ENCODE peak calls at places on chromosomes 4 and X, in nine cellular contexts. V, S, M, W, O, E, Y, F and T are unnamed samples.

GRCh38 chr4:15106417-15106816 is 104.1 kb downstream of the CPEB2 start:
- DNase-seq in V (no peak), S (no peak), M (no peak), W (no peak), O (no peak), E (no peak), Y (no peak), F (no peak), T (no peak)

GRCh38 chrX:150683536-150684146 is 9.6 kb upstream of the MTMR1 start:
- DNase-seq in V (peak), S (peak), M (no peak), W (no peak), O (no peak), E (no peak), Y (peak), F (no peak), T (no peak)

GRCh38 chr4:94714761-94715160 is 43.0 kb upstream of the BMPR1B start:
- DNase-seq in V (peak), S (no peak), M (peak), W (no peak), O (no peak), E (no peak), Y (no peak), F (no peak), T (no peak)

GRCh38 chr4:149784018-149784417 is 31.6 kb downstream of the IQCM start:
- DNase-seq in V (peak), S (peak), M (no peak), W (no peak), O (no peak), E (no peak), Y (no peak), F (no peak), T (no peak)

GRCh38 chr4:110361921-110362320 is 114.0 kb upstream of the ENPEP start:
- DNase-seq in V (peak), S (peak), M (no peak), W (no peak), O (no peak), E (no peak), Y (peak), F (no peak), T (no peak)

GRCh38 chr4:76199664-76200211 is 13.9 kb downstream of the SCARB2 start:
- DNase-seq in V (peak), S (no peak), M (no peak), W (no peak), O (no peak), E (no peak), Y (peak), F (no peak), T (no peak)

GRCh38 chr4:61211781-61212180 is 11.7 kb downstream of the ADGRL3 start:
- DNase-seq in V (no peak), S (no peak), M (no peak), W (no peak), O (no peak), E (no peak), Y (no peak), F (no peak), T (no peak)

GRCh38 chr4:179804440-179804839 is 2362.2 kb upstream of the AGA start:
- DNase-seq in V (peak), S (no peak), M (no peak), W (peak), O (no peak), E (no peak), Y (no peak), F (no peak), T (no peak)

GRCh38 chrX:150146271-150146888 is 208.1 kb upstream of the EOLA2 start:
- DNase-seq in V (no peak), S (peak), M (no peak), W (no peak), O (no peak), E (no peak), Y (no peak), F (no peak), T (no peak)

GRCh38 chr4:140856692-140857091 is 100.5 kb upstream of the TBC1D9 start:
- DNase-seq in V (peak), S (peak), M (peak), W (no peak), O (no peak), E (no peak), Y (no peak), F (no peak), T (no peak)

GRCh38 chrX:14697453-14697852 is 168.1 kb downstream of the GLRA2 start:
- DNase-seq in V (no peak), S (peak), M (no peak), W (no peak), O (no peak), E (peak), Y (no peak), F (no peak), T (no peak)

GRCh38 chr4:139963708-139964107 is 190.3 kb downstream of the MAML3 start:
- DNase-seq in V (no peak), S (no peak), M (no peak), W (no peak), O (no peak), E (no peak), Y (no peak), F (no peak), T (no peak)

GRCh38 chrX:71930298-71930697 is 19.7 kb downstream of the NHSL2 start:
- DNase-seq in V (no peak), S (no peak), M (no peak), W (no peak), O (no peak), E (no peak), Y (no peak), F (no peak), T (no peak)

GRCh38 chr4:53558981-53559620 is 32.2 kb downstream of the LNX1 start:
- DNase-seq in V (peak), S (peak), M (no peak), W (no peak), O (no peak), E (no peak), Y (no peak), F (no peak), T (no peak)

GRCh38 chr4:79576480-79576803 is 168.4 kb upstream of the GK2 start:
- DNase-seq in V (peak), S (peak), M (no peak), W (no peak), O (no peak), E (no peak), Y (peak), F (no peak), T (no peak)

GRCh38 chrX:19852014-19853005 is 35.1 kb downstream of the SH3KBP1 start:
- DNase-seq in V (peak), S (peak), M (no peak), W (no peak), O (no peak), E (no peak), Y (no peak), F (no peak), T (no peak)